ENCODE peak calls at places on chromosomes 11 and 22, in eight cellular contexts. N is transverse colon, M is colonic mucosa, A is fibroblast of lung, V is GM12878, S is GM23338, F is heart left ventricle, J is pancreas. R is an unnamed sample.

GRCh38 chr22:30250713-30251267 is 4.2 kb upstream of the LIF start:
- DNase-seq in S (no peak), A (peak; percentile 86), F (no peak), N (no peak), J (no peak), M (no peak), V (no peak), R (no peak)

GRCh38 chr11:101880208-101880607 is 34.6 kb upstream of the CEP126 start:
- DNase-seq in V (no peak), A (peak; percentile 78), J (no peak), F (no peak), N (no peak), M (no peak), S (peak; percentile 78), R (no peak)

GRCh38 chr11:67050139-67050538 is 6.5 kb upstream of the RHOD start:
- DNase-seq in S (no peak), F (no peak), A (no peak), N (no peak), J (peak; percentile 57), M (no peak), V (no peak), R (no peak)

GRCh38 chr22:41532908-41533825 is 11.1 kb downstream of the POLR3H start:
- DNase-seq in V (no peak), N (peak; percentile 82), S (peak; percentile 89), A (peak; percentile 30), J (peak; percentile 88), F (peak; percentile 89), M (peak; percentile 78), R (no peak)

GRCh38 chr22:21768435-21768834 is 32.8 kb upstream of the YPEL1 start:
- DNase-seq in N (no peak), J (no peak), A (no peak), V (no peak), F (no peak), S (no peak), M (no peak), R (no peak)

GRCh38 chr11:1844221-1845094 is 5.7 kb downstream of the TNNI2 start:
- DNase-seq in A (no peak), J (no peak), V (no peak), N (peak; percentile 67), F (peak; percentile 83), M (peak; percentile 70), S (no peak), R (no peak)

GRCh38 chr11:29261831-29262230 is 755.0 kb downstream of the KCNA4 start:
- DNase-seq in S (no peak), V (no peak), J (no peak), N (no peak), A (no peak), F (no peak), M (no peak), R (no peak)

GRCh38 chr11:118060879-118061278 is 16.0 kb upstream of the TMPRSS4 start:
- DNase-seq in J (peak; percentile 36), A (no peak), S (no peak), F (no peak), V (no peak), M (no peak), N (peak; percentile 29), R (no peak)

GRCh38 chr22:49436056-49436455 is 391.6 kb downstream of the BRD1 start:
- DNase-seq in J (no peak), F (no peak), S (no peak), A (no peak), V (no peak), M (no peak), N (no peak), R (no peak)

GRCh38 chr11:2301631-2302272 is at the start of the genes C11orf21 and TSPAN32:
- DNase-seq in F (peak; percentile 83), N (peak; percentile 57), M (peak; percentile 25), A (peak; percentile 64), S (no peak), V (no peak), J (no peak), R (no peak)

GRCh38 chr11:11580831-11581492 is 40.8 kb downstream of the GALNT18 start:
- DNase-seq in M (no peak), S (no peak), F (no peak), N (no peak), A (no peak), V (no peak), J (no peak), R (no peak)

GRCh38 chr11:67628710-67629385 is 889 bp downstream of the NUDT8 start:
- DNase-seq in M (no peak), S (no peak), J (no peak), V (no peak), A (no peak), N (no peak), F (no peak), R (no peak)

GRCh38 chr22:38982008-38982927 is at the start of gene APOBEC3B:
- DNase-seq in A (peak; percentile 96), N (peak; percentile 92), S (peak; percentile 77), V (peak; percentile 85), F (peak; percentile 67), J (peak; percentile 61), M (peak; percentile 95), R (peak; percentile 48)

GRCh38 chr11:129996113-129996870 is 6.3 kb downstream of the PRDM10 start:
- DNase-seq in S (no peak), V (no peak), M (peak; percentile 21), N (no peak), J (no peak), A (no peak), F (no peak), R (no peak)

GRCh38 chr22:50281957-50282356 is 11.8 kb upstream of the MAPK11 start:
- DNase-seq in S (no peak), J (peak; percentile 77), F (no peak), A (peak; percentile 23), N (no peak), V (no peak), M (no peak), R (no peak)

GRCh38 chr11:69542314-69543168 is 61.1 kb downstream of the LINC01488 start:
- DNase-seq in N (no peak), M (no peak), V (no peak), F (no peak), S (no peak), J (peak; percentile 36), A (no peak), R (no peak)

GRCh38 chr22:38353701-38354100 is 36.5 kb upstream of the CSNK1E start:
- DNase-seq in J (no peak), F (no peak), M (no peak), V (no peak), A (no peak), S (peak; percentile 40), N (no peak), R (no peak)

GRCh38 chr11:73162196-73162740 is 20.1 kb upstream of the FCHSD2 start:
- DNase-seq in M (no peak), V (no peak), A (no peak), F (no peak), J (no peak), S (no peak), N (no peak), R (no peak)

GRCh38 chr11:1371836-1372465 is 17.8 kb upstream of the BRSK2 start:
- DNase-seq in A (no peak), V (no peak), M (no peak), F (peak; percentile 48), S (no peak), N (no peak), J (no peak), R (no peak)

GRCh38 chr11:111788051-111788450 is 21.9 kb upstream of the PPP2R1B start:
- DNase-seq in J (no peak), M (no peak), F (peak; percentile 44), S (no peak), V (no peak), A (no peak), N (no peak), R (no peak)

GRCh38 chr11:45805305-45806071 is 539 bp downstream of the SLC35C1 start:
- DNase-seq in F (peak; percentile 71), A (peak; percentile 87), N (no peak), S (peak; percentile 50), V (no peak), M (no peak), J (peak; percentile 63), R (no peak)

GRCh38 chr11:5737091-5737490 is 843 bp downstream of the OR56B1 start:
- DNase-seq in V (no peak), N (no peak), A (peak; percentile 77), S (no peak), M (no peak), F (no peak), J (no peak), R (no peak)

GRCh38 chr11:82967381-82967780 is 65.8 kb downstream of the DDIAS start:
- DNase-seq in J (no peak), M (no peak), F (no peak), N (no peak), S (no peak), A (no peak), V (no peak), R (no peak)

GRCh38 chr22:43635101-43635500 is 177.0 kb downstream of the EFCAB6 start:
- DNase-seq in M (no peak), V (no peak), N (no peak), A (no peak), J (no peak), F (no peak), S (no peak), R (no peak)

DNA sequence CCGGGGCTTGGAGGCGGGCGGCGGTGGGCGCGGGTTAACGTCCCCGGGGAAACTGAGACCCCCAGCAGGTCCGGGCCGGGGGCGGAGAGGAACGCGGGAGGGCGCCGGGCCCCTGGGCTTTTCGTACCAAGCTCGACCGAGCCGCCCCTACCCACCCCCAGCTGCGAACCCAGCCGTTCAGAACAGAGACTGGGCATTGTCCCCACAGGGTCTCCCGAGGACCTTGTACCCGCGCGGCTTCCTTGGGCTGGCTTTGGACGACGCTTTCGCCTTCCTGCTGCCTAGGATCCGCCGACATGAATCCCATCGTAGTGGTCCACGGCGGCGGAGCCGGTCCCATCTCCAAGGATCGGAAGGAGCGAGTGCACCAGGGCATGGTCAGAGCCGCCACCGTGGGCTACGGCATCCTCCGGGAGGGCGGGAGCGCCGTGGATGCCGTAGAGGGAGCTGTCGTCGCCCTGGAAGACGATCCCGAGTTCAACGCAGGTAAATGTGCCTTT is 484 bp downstream of the ASRGL1 start:
- DNase-seq in V (no peak), M (peak; percentile 49), F (peak; percentile 69), J (peak; percentile 73), A (peak; percentile 7), S (peak; percentile 68), N (peak; percentile 35), R (no peak)
- H3K36me3 ChIP-seq in V (no peaks in the 10 kb centered on the region), M (no peaks in the 10 kb centered on the region), F (no peaks in the 10 kb centered on the region), J (no peaks in the 10 kb centered on the region), A (no peaks in the 10 kb centered on the region), S (no peaks in the 10 kb centered on the region), N (no peaks in the 10 kb centered on the region), R (no peaks in the 10 kb centered on the region)

GRCh38 chr22:19522881-19523239 is 1.4 kb downstream of the CLDN5 start:
- DNase-seq in V (no peak), S (no peak), J (no peak), N (no peak), M (no peak), A (no peak), F (no peak), R (no peak)
- H3K4me3 ChIP-seq in V (no peak overlapping the region), S (peak overlapping the region; percentile 64), J (peak overlapping the region; percentile 11), N (peak overlapping the region; percentile 44), M (peak overlapping the region; percentile 17), A (no peak overlapping the region), F (peak overlapping the region; percentile 50), R (no peak overlapping the region)

GRCh38 chr22:36493690-36494110 is 12.3 kb upstream of the TXN2 start:
- DNase-seq in V (peak; percentile 63), A (no peak), S (no peak), M (peak; percentile 26), N (peak; percentile 61), J (no peak), F (no peak), R (no peak)
- TF ChIP-seq CTCF in V (no peak), A (no peak), S (no peak), M (no peak), N (no peak), J (no peak), F (no peak), R (no peak)

GRCh38 chr11:94815705-94816344 is 47.7 kb downstream of the AMOTL1 start:
- DNase-seq in V (no peak), S (peak; percentile 82), N (no peak), F (no peak), M (no peak), J (no peak), A (no peak), R (no peak)
- H3K36me3 ChIP-seq in V (no peaks in the 10 kb centered on the region), S (peaks cover 32% of the 10 kb centered on the region), N (no peaks in the 10 kb centered on the region), F (peaks cover 32% of the 10 kb centered on the region), M (no peaks in the 10 kb centered on the region), J (no peaks in the 10 kb centered on the region), A (peaks cover 8% of the 10 kb centered on the region), R (peaks cover 3% of the 10 kb centered on the region)